ENCODE peak calls at places on chromosomes 7 and 10, in four cellular contexts. A is SJSA1, U is psoas muscle, Y is heart left ventricle. L is an unnamed sample. For H3K27me3, the result is how much of the 10 kb centered on the place peaks cover.

GRCh38 chr10:32937824-32938482 is 20.1 kb downstream of the ITGB1 start:
- DNase-seq in Y (no peak), U (no peak), A (peak), L (peak)

GRCh38 chr7:151863386-151864079 is 13.4 kb downstream of the PRKAG2 start:
- DNase-seq in U (no peak), Y (no peak), A (no peak), L (peak)

GRCh38 chr10:50595785-50596184 is 28.0 kb downstream of the SGMS1 start:
- DNase-seq in U (no peak), Y (no peak), A (no peak), L (no peak)

GRCh38 chr7:106371629-106372028 is 86.8 kb upstream of the NAMPT start:
- DNase-seq in Y (peak), U (no peak), A (no peak), L (no peak)

GRCh38 chr10:2680802-2681201 is 386.5 kb upstream of the PFKP start:
- DNase-seq in A (no peak), U (no peak), Y (no peak), L (no peak)

GRCh38 chr7:84701524-84702306 is 485.1 kb downstream of the SEMA3D start:
- DNase-seq in Y (no peak), A (peak), U (no peak), L (no peak)

GRCh38 chr7:80960228-80960627 is 41.4 kb upstream of the SEMA3C start:
- DNase-seq in A (peak), U (no peak), Y (no peak), L (no peak)

GRCh38 chr10:80493482-80494021 is 39.4 kb downstream of the TSPAN14 start:
- DNase-seq in Y (no peak), A (peak), U (no peak), L (no peak)

GRCh38 chr10:102904337-102904736 is 13.8 kb upstream of the CNNM2 start:
- DNase-seq in U (no peak), A (no peak), Y (no peak), L (no peak)

GRCh38 chr10:132957981-132958885 is 15.9 kb upstream of the CFAP46 start:
- DNase-seq in Y (no peak), A (no peak), U (no peak), L (peak)

GRCh38 chr10:6269953-6270867 is 67.5 kb downstream of the PFKFB3 start:
- DNase-seq in Y (no peak), A (no peak), U (no peak), L (no peak)

GRCh38 chr7:91264083-91264923 is at the start of gene FZD1:
- DNase-seq in Y (peak), U (peak), A (peak), L (peak)

GRCh38 chr7:368651-369475 is 78.9 kb downstream of the FOXL3 start:
- DNase-seq in A (no peak), U (peak), Y (no peak), L (no peak)

GRCh38 chr10:127576751-127577161 is 27.6 kb downstream of the NPS start:
- DNase-seq in Y (peak), A (no peak), U (no peak), L (no peak)

GRCh38 chr10:13882112-13882711 is 295.4 kb downstream of the PRPF18 start:
- DNase-seq in A (peak), U (no peak), Y (peak), L (no peak)

GRCh38 chr7:130142654-130143333 is 62.4 kb downstream of the TMEM209 start:
- DNase-seq in A (no peak), U (no peak), Y (no peak), L (no peak)

GRCh38 chr10:52316005-52316404 is 1.9 kb downstream of the DKK1 start:
- DNase-seq in A (no peak), Y (no peak), U (no peak), L (no peak)

GRCh38 chr7:35546691-35547090 is 148.2 kb downstream of the HERPUD2 start:
- DNase-seq in Y (no peak), A (no peak), U (no peak), L (no peak)
- H3K27me3 ChIP-seq in Y (under half), A (under half), U (under half), L (under half)

DNA sequence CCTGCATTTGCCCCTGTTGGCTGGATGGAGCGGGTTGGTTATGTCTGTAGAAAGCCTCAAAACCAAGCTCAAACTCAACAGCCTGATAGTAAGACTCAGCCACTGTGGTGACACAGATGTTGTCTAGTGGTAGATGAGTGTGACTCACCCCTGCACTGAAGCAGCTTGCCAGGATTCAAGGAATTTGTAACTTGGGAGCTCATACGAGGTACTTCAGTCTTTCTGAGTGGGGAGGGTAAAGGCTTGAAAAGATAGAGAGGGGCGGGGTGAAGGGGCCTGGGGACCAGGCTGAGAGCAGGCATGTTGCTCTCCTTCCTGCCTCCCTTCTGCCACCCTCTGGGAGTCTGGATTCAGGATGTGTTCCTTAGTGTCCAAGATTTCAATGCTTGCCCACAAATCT is 22.9 kb upstream of the AQP1 start:
- DNase-seq in A (no peak), U (peak), Y (no peak), L (peak)
- H3K27ac ChIP-seq in A (no peak), U (no peak), Y (no peak), L (peak)

GRCh38 chr10:101492205-101492604 is 95.9 kb downstream of the POLL start:
- DNase-seq in U (no peak), Y (no peak), A (no peak), L (no peak)

GRCh38 chr10:101493249-101493648 is 94.8 kb downstream of the POLL start:
- DNase-seq in A (no peak), Y (no peak), U (no peak), L (no peak)

GRCh38 chr10:101494650-101495049 is 93.4 kb downstream of the POLL start:
- DNase-seq in A (no peak), U (no peak), Y (no peak), L (no peak)

GRCh38 chr10:101493782-101494281 is 94.2 kb downstream of the POLL start:
- DNase-seq in U (no peak), A (no peak), Y (no peak), L (no peak)

DNA sequence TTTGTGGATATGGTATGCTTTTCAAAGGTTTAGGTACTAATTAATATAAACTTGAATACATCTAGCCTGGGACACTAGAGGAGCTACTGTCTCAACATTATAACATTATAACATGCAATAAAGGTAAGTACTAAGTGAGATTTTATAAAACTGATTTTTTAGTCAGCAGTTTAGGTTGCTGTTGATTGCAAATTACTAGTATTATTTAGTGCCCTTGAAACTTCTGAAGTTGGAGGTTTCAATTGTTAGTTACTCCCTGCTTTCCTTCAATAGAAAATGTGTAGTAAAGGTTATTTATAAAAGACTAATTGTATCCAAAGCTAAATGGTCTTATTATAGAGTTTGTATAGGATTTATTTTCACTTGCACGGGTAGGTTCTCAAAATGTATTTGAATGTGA is 95.2 kb downstream of the POLL start:
- DNase-seq in Y (no peak), A (no peak), U (no peak), L (no peak)
- H3K27me3 ChIP-seq in Y (under half), A (under half), U (under half), L (under half)

DNA sequence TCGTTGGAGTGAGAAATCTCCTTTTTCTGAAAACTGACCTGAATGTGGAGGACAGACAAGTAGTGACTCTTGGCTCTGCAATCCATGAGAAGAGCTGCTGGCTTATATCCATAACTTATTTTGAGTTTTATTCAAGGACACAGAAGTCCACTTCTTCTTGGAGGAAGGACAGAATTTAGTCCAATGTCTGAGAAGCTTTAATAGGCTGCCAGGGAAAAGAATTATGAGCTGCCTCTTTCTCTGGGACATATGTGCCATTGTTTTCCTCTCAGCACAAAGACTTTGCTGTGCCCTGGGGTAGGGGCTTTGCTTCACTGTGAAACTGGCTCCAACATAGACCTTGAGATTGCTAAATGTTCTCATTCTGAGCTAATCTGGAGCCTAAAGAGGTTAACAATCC is 20.5 kb upstream of the AOC1 start:
- DNase-seq in Y (no peak), U (no peak), A (no peak), L (no peak)
- H3K27ac ChIP-seq in Y (no peak), U (no peak), A (no peak), L (no peak)

GRCh38 chr10:92697663-92698511 is 8.1 kb downstream of the HHEX start:
- DNase-seq in U (no peak), Y (no peak), A (no peak), L (no peak)

GRCh38 chr10:92699193-92699517 is 9.4 kb downstream of the HHEX start:
- DNase-seq in A (peak), Y (no peak), U (no peak), L (no peak)

GRCh38 chr10:92695679-92696605 is 6.2 kb downstream of the HHEX start:
- DNase-seq in U (peak), Y (no peak), A (no peak), L (peak)

GRCh38 chr10:92699518-92700272 is 9.9 kb downstream of the HHEX start:
- DNase-seq in U (no peak), Y (peak), A (peak), L (peak)

DNA sequence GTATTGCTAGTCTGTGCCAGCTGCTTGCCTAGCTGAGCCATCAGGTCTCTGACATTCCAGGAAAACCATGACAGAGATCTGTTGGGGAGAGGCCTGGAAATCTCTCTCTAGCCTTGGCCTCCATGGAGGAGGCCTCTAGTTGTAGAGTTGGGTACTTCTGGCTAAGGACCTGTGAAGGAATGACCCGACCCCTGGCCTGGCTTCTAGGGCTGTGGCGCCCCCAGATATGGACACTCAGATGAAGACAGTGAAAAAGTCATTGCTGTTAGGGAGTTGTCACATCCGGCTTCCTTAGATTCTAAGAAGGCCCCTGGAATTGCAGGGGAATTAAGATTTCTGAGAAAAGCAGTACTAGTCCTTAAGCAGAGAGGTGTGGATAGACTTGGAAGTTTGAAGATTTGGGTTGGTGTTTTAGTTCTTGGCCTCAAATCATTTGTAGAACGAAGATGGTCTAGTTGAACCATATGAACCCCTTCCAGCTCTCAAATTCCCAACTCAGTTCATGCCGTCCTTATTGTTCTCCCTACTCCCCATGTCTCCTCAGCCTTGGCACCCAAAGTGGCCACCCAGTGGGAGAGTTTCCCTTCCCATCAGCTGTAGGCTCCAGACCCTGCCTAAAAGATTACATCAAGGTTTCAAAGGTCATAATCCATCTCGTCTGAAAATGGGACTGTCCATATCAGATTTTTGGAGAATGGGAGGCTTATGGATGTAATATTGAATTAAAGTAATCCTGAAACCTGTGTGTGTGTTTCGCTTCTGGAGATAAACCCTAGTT is 7.0 kb downstream of the HHEX start:
- DNase-seq in A (no peak), U (no peak), Y (no peak), L (no peak)
- H3K27me3 ChIP-seq in A (under half), U (under half), Y (under half), L (half or more)

DNA sequence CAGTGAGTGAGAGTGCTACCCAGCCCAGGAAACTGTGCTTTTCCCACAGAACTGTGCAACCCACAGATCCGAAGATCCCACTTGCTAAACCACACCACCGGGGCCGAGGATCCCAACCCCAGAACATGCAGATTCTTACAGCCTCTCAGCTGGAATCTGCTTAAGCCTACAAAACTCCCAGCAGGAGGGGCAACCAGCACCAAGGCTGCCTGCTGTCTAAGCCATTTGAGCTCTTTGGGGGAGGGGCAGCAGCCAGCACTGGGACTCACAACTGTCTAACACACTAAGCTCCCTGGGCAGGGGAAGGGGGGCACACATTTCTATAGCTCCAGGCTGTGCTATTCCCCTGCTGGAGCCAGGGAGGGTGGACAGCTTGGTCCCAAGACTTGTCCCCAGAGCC is 529.9 kb downstream of the XPNPEP1 start:
- DNase-seq in A (no peak), Y (no peak), U (no peak), L (no peak)
- H3K27ac ChIP-seq in A (no peak), Y (no peak), U (no peak), L (no peak)

DNA sequence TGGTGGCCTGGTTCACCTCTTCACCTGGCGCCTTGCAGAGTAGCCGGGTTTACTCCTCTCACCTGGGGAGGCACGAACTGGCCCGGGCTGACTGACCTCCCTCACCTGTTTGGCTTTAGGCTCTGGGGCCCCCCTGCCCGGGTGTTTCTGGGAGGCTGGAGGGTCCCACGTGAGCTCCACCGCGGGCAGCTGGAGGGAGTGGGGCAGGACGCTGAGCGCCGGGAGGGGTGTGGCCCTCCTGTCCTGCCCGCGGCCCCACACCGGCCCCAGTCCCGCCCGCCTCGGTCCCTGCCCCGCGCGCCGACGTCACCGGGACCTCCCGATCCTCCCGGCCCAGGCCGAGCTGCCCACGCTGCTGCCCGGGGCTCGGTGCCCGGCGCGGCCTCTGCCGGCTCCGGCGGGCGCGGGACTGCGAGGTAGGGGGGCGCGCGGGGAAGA is at the start of gene AMZ1:
- DNase-seq in U (no peak), Y (no peak), A (no peak), L (no peak)
- H3K27me3 ChIP-seq in U (under half), Y (under half), A (under half), L (half or more)

GRCh38 chr10:119368991-119369869 is 161.9 kb downstream of the GRK5 start:
- DNase-seq in Y (no peak), A (no peak), U (no peak), L (no peak)
- H3K27ac ChIP-seq in Y (peak), A (no peak), U (peak), L (no peak)